ENCODE peak calls at places on chromosomes 16 and 17, in eight cellular contexts. X is IMR-90, R is PC-3, Z is fibroblast of lung, V is osteoblast, A is hepatocyte, E is GM23248, K is OCI-LY7. S is an unnamed sample.

GRCh38 chr16:87350681-87351319 is 32.8 kb downstream of the FBXO31 start:
- DNase-seq in R (no peak), X (peak), A (no peak), V (peak), K (no peak), E (peak), Z (peak), S (no peak)

GRCh38 chr16:84475643-84476240 is 28.7 kb downstream of the MEAK7 start:
- DNase-seq in K (no peak), A (no peak), Z (no peak), E (no peak), V (no peak), X (peak), R (peak), S (no peak)

GRCh38 chr17:78979780-78980623 is at the start of gene LGALS3BP:
- DNase-seq in K (no peak), Z (peak), A (peak), R (peak), X (peak), V (peak), E (peak), S (no peak)

GRCh38 chr16:19017179-19017578 is 33.4 kb downstream of the TMC7 start:
- DNase-seq in K (no peak), E (no peak), X (no peak), V (no peak), Z (no peak), R (no peak), A (no peak), S (no peak)

GRCh38 chr16:74601131-74601871 is 5.6 kb downstream of the GLG1 start:
- DNase-seq in E (no peak), V (no peak), Z (no peak), A (no peak), K (no peak), X (no peak), R (peak), S (no peak)

GRCh38 chr16:3654249-3654991 is at the start of gene DNASE1:
- DNase-seq in K (peak), V (peak), R (peak), Z (peak), A (peak), E (peak), X (peak), S (peak)

GRCh38 chr16:85238233-85238647 is 126.0 kb upstream of the CIBAR2 start:
- DNase-seq in Z (peak), A (peak), E (peak), K (no peak), V (peak), R (no peak), X (peak), S (no peak)

GRCh38 chr16:2751577-2752034 is 832 bp upstream of the SRRM2 start:
- DNase-seq in E (no peak), K (peak), R (no peak), Z (no peak), V (peak), A (no peak), X (no peak), S (no peak)

GRCh38 chr17:78737332-78737731 is 44.7 kb downstream of the CYTH1 start:
- DNase-seq in X (peak), V (peak), A (peak), E (peak), K (no peak), R (peak), Z (peak), S (peak)

GRCh38 chr16:89599451-89599858 is 14.0 kb upstream of the DPEP1 start:
- DNase-seq in V (no peak), X (no peak), K (peak), Z (no peak), E (peak), A (peak), R (peak), S (peak)

GRCh38 chr16:82059161-82059982 is 24.3 kb downstream of the HSD17B2 start:
- DNase-seq in K (no peak), Z (no peak), V (no peak), X (no peak), R (no peak), E (peak), A (no peak), S (no peak)

GRCh38 chr17:4101127-4101798 is 41.6 kb downstream of the ZZEF1 start:
- DNase-seq in X (peak), Z (no peak), V (no peak), E (no peak), A (peak), R (no peak), K (no peak), S (peak)

GRCh38 chr17:4512156-4513112 is 13.8 kb downstream of the SPNS2 start:
- DNase-seq in V (no peak), X (no peak), E (no peak), R (no peak), K (no peak), Z (no peak), A (no peak), S (no peak)

GRCh38 chr17:41678907-41679739 is 9.6 kb upstream of the EIF1 start:
- DNase-seq in R (peak), K (peak), A (no peak), X (peak), E (peak), Z (peak), V (no peak), S (peak)

GRCh38 chr17:35486920-35487727 is 38.6 kb upstream of the SLFN13 start:
- DNase-seq in K (no peak), A (peak), Z (peak), X (peak), V (peak), E (peak), R (no peak), S (peak)

GRCh38 chr16:27369806-27370205 is 32.2 kb upstream of the IL21R start:
- DNase-seq in V (peak), Z (peak), X (peak), E (peak), K (no peak), A (no peak), R (peak), S (no peak)

GRCh38 chr16:82368041-82368440 is 198.0 kb upstream of the MPHOSPH6 start:
- DNase-seq in V (no peak), K (peak), E (peak), A (peak), Z (peak), R (peak), X (peak), S (no peak)

GRCh38 chr16:85902366-85903155 is 3.6 kb downstream of the IRF8 start:
- DNase-seq in X (no peak), E (no peak), V (no peak), A (no peak), R (no peak), Z (no peak), K (peak), S (peak)

GRCh38 chr17:5698959-5699358 is 114.7 kb upstream of the NLRP1 start:
- DNase-seq in R (no peak), A (no peak), K (no peak), X (no peak), Z (no peak), E (no peak), V (no peak), S (no peak)

GRCh38 chr17:8904201-8904600 is 36.7 kb upstream of the PIK3R6 start:
- DNase-seq in X (no peak), K (no peak), V (no peak), R (no peak), E (no peak), A (no peak), Z (no peak), S (no peak)

GRCh38 chr17:78534492-78535284 is 42.5 kb downstream of the DNAH17 start:
- DNase-seq in Z (no peak), V (peak), K (no peak), X (no peak), R (no peak), E (no peak), A (no peak), S (no peak)

GRCh38 chr16:51982715-51983680 is 563.9 kb downstream of the TOX3 start:
- DNase-seq in E (peak), A (peak), V (peak), Z (peak), K (peak), X (peak), R (peak), S (peak)

GRCh38 chr17:59786536-59787319 is 79.3 kb downstream of the VMP1 start:
- DNase-seq in Z (peak), R (peak), A (peak), X (peak), V (peak), E (peak), K (peak), S (peak)

GRCh38 chr16:4316732-4317461 is 1.0 kb downstream of the GLIS2 start:
- DNase-seq in X (no peak), A (peak), K (no peak), V (peak), Z (peak), R (peak), E (peak), S (no peak)

GRCh38 chr17:8143581-8144400 is 8.4 kb downstream of the PER1 start:
- DNase-seq in V (peak), K (no peak), A (no peak), R (no peak), X (no peak), E (no peak), Z (no peak), S (no peak)

GRCh38 chr17:76585649-76586593 is at the start of gene ST6GALNAC2:
- DNase-seq in R (peak), Z (peak), A (peak), K (no peak), V (peak), E (peak), X (no peak), S (no peak)

GRCh38 chr17:58315281-58315711 is 13.3 kb downstream of the TSPOAP1 start:
- DNase-seq in R (peak), V (peak), Z (no peak), K (no peak), X (no peak), A (no peak), E (no peak), S (no peak)

GRCh38 chr16:57071840-57072541 is 20.4 kb upstream of the CPNE2 start:
- DNase-seq in Z (peak), R (peak), V (peak), X (peak), A (no peak), E (peak), K (no peak), S (peak)

GRCh38 chr16:1670866-1671265 is 7.2 kb upstream of the JPT2 start:
- DNase-seq in X (no peak), V (peak), K (no peak), R (no peak), E (no peak), Z (no peak), A (no peak), S (no peak)

GRCh38 chr17:60158751-60159478 is 9.1 kb downstream of the CA4 start:
- DNase-seq in V (peak), E (peak), X (peak), A (peak), R (no peak), K (no peak), Z (no peak), S (no peak)

GRCh38 chr17:4693416-4693815 is 10.5 kb downstream of the PELP1 start:
- DNase-seq in K (no peak), R (no peak), V (no peak), Z (no peak), X (no peak), E (no peak), A (no peak), S (no peak)

GRCh38 chr17:4541328-4542002 is 13.7 kb downstream of the MYBBP1A start:
- DNase-seq in Z (no peak), X (no peak), R (no peak), V (peak), A (no peak), E (no peak), K (no peak), S (no peak)

GRCh38 chr16:26599786-26600107 is 467.0 kb upstream of the C16orf82 start:
- DNase-seq in R (no peak), A (no peak), K (no peak), Z (no peak), E (no peak), X (no peak), V (no peak), S (no peak)

GRCh38 chr16:6836771-6837170 is 495.9 kb upstream of the RBFOX1 start:
- DNase-seq in R (no peak), X (no peak), K (no peak), Z (no peak), E (no peak), V (no peak), A (peak), S (no peak)

GRCh38 chr16:15886078-15886477 is 2.3 kb downstream of the CEP20 start:
- DNase-seq in E (no peak), V (no peak), A (no peak), Z (no peak), K (no peak), X (no peak), R (no peak), S (no peak)

GRCh38 chr16:14419817-14420216 is 210.2 kb downstream of the PARN start:
- DNase-seq in A (no peak), R (no peak), Z (no peak), V (no peak), E (no peak), K (no peak), X (no peak), S (no peak)

GRCh38 chr17:68458260-68459029 is 1.1 kb upstream of the WIPI1 start:
- DNase-seq in V (no peak), R (no peak), K (peak), X (no peak), A (no peak), Z (no peak), E (no peak), S (peak)

GRCh38 chr17:49915260-49915659 is 53.7 kb upstream of the DLX4 start:
- DNase-seq in R (no peak), A (no peak), K (no peak), V (no peak), X (no peak), Z (no peak), E (no peak), S (no peak)

GRCh38 chr17:49914664-49915063 is 54.3 kb upstream of the DLX4 start:
- DNase-seq in Z (no peak), V (no peak), X (no peak), A (no peak), E (no peak), R (no peak), K (no peak), S (no peak)

GRCh38 chr17:49916854-49917515 is 52.0 kb upstream of the DLX4 start:
- DNase-seq in X (no peak), Z (no peak), E (no peak), K (no peak), R (no peak), V (no peak), A (no peak), S (no peak)

GRCh38 chr17:49914096-49914490 is 54.9 kb upstream of the DLX4 start:
- DNase-seq in V (no peak), Z (no peak), A (no peak), K (no peak), X (no peak), E (no peak), R (no peak), S (no peak)

DNA sequence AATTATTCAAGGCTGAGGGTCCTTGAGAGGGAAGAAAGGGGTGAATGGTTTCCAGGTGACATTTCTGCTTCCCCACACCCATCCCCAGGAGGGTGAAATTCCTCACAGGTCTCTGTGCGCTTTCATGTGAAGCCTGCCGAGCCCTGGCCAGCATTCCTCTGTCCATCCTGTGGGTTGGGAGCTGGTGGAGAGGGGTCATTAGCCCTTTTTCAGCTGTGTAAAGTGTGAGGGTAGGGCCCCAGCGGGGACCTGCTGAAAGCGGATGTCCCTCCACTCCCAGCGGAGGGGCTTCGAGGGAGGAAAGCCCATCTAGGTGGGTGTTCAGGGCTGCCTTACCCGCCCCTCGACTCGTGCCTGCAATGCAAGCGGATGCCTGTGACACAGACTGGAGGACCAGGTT is 53.3 kb upstream of the DLX4 start:
- DNase-seq in K (no peak), E (no peak), R (no peak), V (no peak), X (no peak), Z (no peak), A (no peak), S (no peak)
- H2AFZ ChIP-seq in K (no peak), E (no peak), R (no peak), V (no peak), X (no peak), Z (no peak), A (no peak), S (no peak)

GRCh38 chr17:75571885-75572215 is 15.8 kb upstream of the MYO15B start:
- DNase-seq in E (no peak), K (no peak), V (peak), A (no peak), R (no peak), X (no peak), Z (no peak), S (no peak)
- H2AFZ ChIP-seq in E (no peak), K (peak), V (no peak), A (no peak), R (no peak), X (no peak), Z (no peak), S (no peak)

DNA sequence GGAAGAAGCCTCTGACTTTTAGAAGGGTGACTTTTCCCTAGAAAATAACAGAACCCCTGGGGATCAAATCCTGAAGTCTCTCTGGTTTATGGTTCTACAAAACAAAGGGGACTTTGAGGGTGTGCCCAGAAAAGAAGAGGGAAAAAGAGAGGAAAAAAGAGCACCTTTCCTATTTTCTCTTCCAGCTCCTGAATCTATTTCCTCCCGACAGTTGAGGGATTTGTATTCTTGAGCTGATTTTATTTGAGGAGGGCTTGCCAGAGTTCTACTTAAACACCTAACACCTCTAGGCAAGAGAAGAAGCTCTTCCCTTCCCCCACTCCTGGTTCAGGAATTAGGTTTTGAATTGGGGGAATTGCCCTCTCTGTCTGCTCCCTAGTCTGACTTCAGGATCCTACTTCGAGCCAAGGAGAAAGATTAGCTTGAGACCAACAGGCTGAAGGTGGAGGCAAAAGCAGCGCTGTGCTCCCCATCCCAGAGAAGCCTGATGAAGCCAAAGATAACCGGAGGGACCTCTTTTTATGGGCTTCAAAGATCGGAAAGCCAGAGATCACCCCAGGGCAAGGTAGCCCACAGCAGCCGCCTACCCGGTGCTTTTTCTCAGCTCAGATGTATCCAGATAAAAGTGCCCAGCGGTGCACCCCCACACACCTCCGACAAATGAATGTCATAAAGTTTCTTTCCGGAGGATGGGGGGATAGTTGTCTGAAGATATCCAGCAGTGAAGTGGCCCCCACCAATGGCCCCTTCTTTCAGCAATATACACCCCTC is 796 bp downstream of the HOXB3 start:
- DNase-seq in R (no peak), E (no peak), V (no peak), Z (peak), K (no peak), A (no peak), X (peak), S (no peak)
- H2AFZ ChIP-seq in R (no peak), E (no peak), V (no peak), Z (no peak), K (no peak), A (peak), X (peak), S (no peak)

DNA sequence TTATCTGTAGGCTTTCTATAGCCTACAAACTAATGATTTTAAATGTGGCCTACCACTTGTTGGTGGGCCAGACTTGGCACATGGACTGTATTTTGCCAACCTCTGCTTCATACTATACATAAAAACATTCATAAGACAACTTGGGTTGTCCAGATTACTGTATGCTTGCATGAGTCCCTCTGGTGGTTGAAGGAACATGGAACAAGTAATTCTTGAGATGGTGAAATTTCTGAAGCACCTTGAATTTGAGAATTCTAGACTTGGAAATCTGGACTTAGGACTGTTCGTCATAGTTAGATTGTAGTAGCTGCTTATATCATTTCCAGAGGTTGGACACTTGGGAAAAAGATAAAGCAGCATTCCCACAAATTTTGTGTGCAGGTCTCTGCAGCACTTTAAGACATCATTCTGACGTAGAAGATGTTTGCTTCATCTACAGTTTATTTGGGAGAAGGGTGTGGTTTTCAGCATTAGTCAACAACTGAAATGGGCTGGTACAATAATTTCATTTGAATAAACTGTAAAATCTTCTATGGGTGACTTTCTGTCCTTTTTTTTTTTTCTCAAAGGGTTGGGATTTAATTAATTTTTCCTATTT is 31.2 kb downstream of the NFATC3 start:
- DNase-seq in X (peak), R (peak), A (peak), K (peak), Z (peak), V (peak), E (peak), S (peak)
- H2AFZ ChIP-seq in X (no peak), R (no peak), A (no peak), K (no peak), Z (no peak), V (no peak), E (no peak), S (no peak)

GRCh38 chr16:53503270-53503911 is 382 bp upstream of the AKTIP start:
- DNase-seq in R (peak), K (peak), E (peak), A (peak), Z (peak), X (peak), V (peak), S (peak)
- H2AFZ ChIP-seq in R (peak), K (peak), E (peak), A (peak), Z (peak), X (peak), V (peak), S (peak)